ENCODE peak calls at places on chromosomes 16 and 17, in nine cellular contexts. One of them, this sample, is unnamed.

GRCh38 chr17:75334723-75335122 is 45.5 kb upstream of the SLC25A19 start:
- DNase-seq in GM12878: no peak
- DNase-seq in GM12892: no peak
- DNase-seq in HCT116: no peak
- DNase-seq in GM12891: no peak
- DNase-seq in stomach: no peak
- DNase-seq in Panc1: no peak
- DNase-seq in breast epithelium: no peak
- DNase-seq in SK-N-SH: no peak
- DNase-seq in this sample: no peak

GRCh38 chr17:57708401-57708800 is 36.7 kb downstream of the CCDC182 start:
- DNase-seq in GM12891: no peak
- DNase-seq in SK-N-SH: no peak
- DNase-seq in GM12878: no peak
- DNase-seq in Panc1: no peak
- DNase-seq in GM12892: no peak
- DNase-seq in HCT116: no peak
- DNase-seq in stomach: no peak
- DNase-seq in breast epithelium: no peak
- DNase-seq in this sample: no peak

GRCh38 chr17:47741109-47741792 is 8.2 kb downstream of the TBX21 start:
- DNase-seq in GM12878: no peak
- DNase-seq in GM12892: no peak
- DNase-seq in GM12891: no peak
- DNase-seq in Panc1: no peak
- DNase-seq in HCT116: no peak
- DNase-seq in SK-N-SH: no peak
- DNase-seq in breast epithelium: peak
- DNase-seq in stomach: peak
- DNase-seq in this sample: no peak

GRCh38 chr17:69812240-69812837 is 262.7 kb upstream of the KCNJ16 start:
- DNase-seq in breast epithelium: no peak
- DNase-seq in GM12892: no peak
- DNase-seq in SK-N-SH: no peak
- DNase-seq in Panc1: no peak
- DNase-seq in stomach: no peak
- DNase-seq in HCT116: no peak
- DNase-seq in GM12891: no peak
- DNase-seq in GM12878: no peak
- DNase-seq in this sample: no peak

GRCh38 chr17:35238817-35239216 is 4.1 kb upstream of the SLFN5 start:
- DNase-seq in breast epithelium: no peak
- DNase-seq in SK-N-SH: no peak
- DNase-seq in GM12878: no peak
- DNase-seq in HCT116: no peak
- DNase-seq in GM12891: no peak
- DNase-seq in GM12892: no peak
- DNase-seq in Panc1: no peak
- DNase-seq in stomach: no peak
- DNase-seq in this sample: no peak

GRCh38 chr17:58960068-58960467 is 146.6 kb downstream of the TRIM37 start:
- DNase-seq in SK-N-SH: no peak
- DNase-seq in stomach: no peak
- DNase-seq in breast epithelium: no peak
- DNase-seq in GM12891: no peak
- DNase-seq in GM12892: no peak
- DNase-seq in GM12878: no peak
- DNase-seq in Panc1: no peak
- DNase-seq in HCT116: peak
- DNase-seq in this sample: peak

GRCh38 chr17:63998050-63998720 is at the start of gene PRR29:
- DNase-seq in GM12892: peak
- DNase-seq in stomach: peak
- DNase-seq in GM12891: peak
- DNase-seq in HCT116: no peak
- DNase-seq in breast epithelium: no peak
- DNase-seq in Panc1: no peak
- DNase-seq in GM12878: no peak
- DNase-seq in SK-N-SH: peak
- DNase-seq in this sample: peak

GRCh38 chr16:63998-64913 is 8.2 kb downstream of the RHBDF1 start:
- DNase-seq in breast epithelium: peak
- DNase-seq in SK-N-SH: no peak
- DNase-seq in stomach: peak
- DNase-seq in GM12878: no peak
- DNase-seq in GM12891: no peak
- DNase-seq in HCT116: no peak
- DNase-seq in GM12892: no peak
- DNase-seq in Panc1: no peak
- DNase-seq in this sample: no peak

GRCh38 chr16:50305441-50306061 is 39.2 kb downstream of the ADCY7 start:
- DNase-seq in GM12878: no peak
- DNase-seq in breast epithelium: no peak
- DNase-seq in Panc1: no peak
- DNase-seq in GM12892: peak
- DNase-seq in HCT116: no peak
- DNase-seq in stomach: no peak
- DNase-seq in SK-N-SH: peak
- DNase-seq in GM12891: peak
- DNase-seq in this sample: no peak

GRCh38 chr17:37744961-37745800 is at the start of gene HNF1B:
- DNase-seq in GM12878: no peak
- DNase-seq in Panc1: no peak
- DNase-seq in stomach: peak
- DNase-seq in breast epithelium: no peak
- DNase-seq in SK-N-SH: no peak
- DNase-seq in GM12891: peak
- DNase-seq in GM12892: peak
- DNase-seq in HCT116: no peak
- DNase-seq in this sample: peak

GRCh38 chr17:53719229-53719628 is 103.5 kb upstream of the KIF2B start:
- DNase-seq in GM12878: no peak
- DNase-seq in stomach: no peak
- DNase-seq in HCT116: no peak
- DNase-seq in Panc1: no peak
- DNase-seq in GM12892: no peak
- DNase-seq in GM12891: no peak
- DNase-seq in breast epithelium: no peak
- DNase-seq in SK-N-SH: peak
- DNase-seq in this sample: no peak

GRCh38 chr17:27565874-27566672 is 64.9 kb upstream of the LGALS9 start:
- DNase-seq in GM12878: no peak
- DNase-seq in GM12891: no peak
- DNase-seq in breast epithelium: no peak
- DNase-seq in stomach: no peak
- DNase-seq in SK-N-SH: no peak
- DNase-seq in GM12892: no peak
- DNase-seq in HCT116: no peak
- DNase-seq in Panc1: no peak
- DNase-seq in this sample: no peak

GRCh38 chr17:48238933-48239602 is 131.5 kb downstream of the SNX11 start:
- DNase-seq in GM12878: no peak
- DNase-seq in GM12892: no peak
- DNase-seq in stomach: no peak
- DNase-seq in HCT116: no peak
- DNase-seq in Panc1: no peak
- DNase-seq in breast epithelium: no peak
- DNase-seq in SK-N-SH: no peak
- DNase-seq in GM12891: no peak
- DNase-seq in this sample: no peak

GRCh38 chr17:80105762-80106161 is 4.4 kb downstream of the GAA start:
- DNase-seq in GM12891: no peak
- DNase-seq in stomach: peak
- DNase-seq in GM12892: no peak
- DNase-seq in breast epithelium: no peak
- DNase-seq in GM12878: no peak
- DNase-seq in SK-N-SH: peak
- DNase-seq in HCT116: no peak
- DNase-seq in Panc1: no peak
- DNase-seq in this sample: no peak

GRCh38 chr16:31354394-31355291 is at the start of gene ITGAX:
- DNase-seq in GM12891: peak
- DNase-seq in breast epithelium: no peak
- DNase-seq in GM12892: peak
- DNase-seq in Panc1: no peak
- DNase-seq in GM12878: peak
- DNase-seq in stomach: peak
- DNase-seq in HCT116: no peak
- DNase-seq in SK-N-SH: peak
- DNase-seq in this sample: no peak

GRCh38 chr17:57530508-57530907 is 214.6 kb downstream of the CCDC182 start:
- DNase-seq in HCT116: no peak
- DNase-seq in SK-N-SH: no peak
- DNase-seq in breast epithelium: no peak
- DNase-seq in GM12878: no peak
- DNase-seq in Panc1: no peak
- DNase-seq in GM12892: no peak
- DNase-seq in GM12891: no peak
- DNase-seq in stomach: no peak
- DNase-seq in this sample: no peak

DNA sequence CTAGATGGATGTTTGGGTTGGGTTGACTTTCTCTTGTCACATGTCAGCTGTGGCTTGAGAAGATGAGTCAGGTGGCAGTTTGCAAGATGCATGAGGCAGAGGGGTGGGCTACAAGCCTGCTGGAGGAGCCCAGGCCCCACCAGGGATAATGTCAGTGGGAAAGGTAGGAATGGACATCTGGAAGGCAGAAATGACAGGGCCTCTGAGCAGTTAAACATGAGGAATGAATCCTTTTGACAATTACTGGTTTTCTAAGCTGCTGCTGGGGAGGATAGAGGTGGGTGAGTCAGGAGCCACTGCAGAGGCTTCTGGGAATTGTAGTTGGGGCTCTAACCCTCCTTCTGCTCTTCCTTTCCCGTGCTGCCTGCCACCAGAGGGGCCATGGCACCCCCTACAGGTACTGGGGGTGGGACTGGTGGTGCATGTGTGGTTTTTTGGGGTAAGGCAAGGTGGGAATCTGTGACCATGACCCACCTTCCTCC is 15.7 kb downstream of the SLC52A1 start:
- DNase-seq in SK-N-SH: peak
- DNase-seq in GM12892: peak
- DNase-seq in HCT116: no peak
- DNase-seq in GM12891: peak
- DNase-seq in GM12878: no peak
- DNase-seq in stomach: no peak
- DNase-seq in Panc1: no peak
- DNase-seq in breast epithelium: no peak
- DNase-seq in this sample: no peak
- TF ChIP-seq POLR2AphosphoS5 in SK-N-SH: no peak
- TF ChIP-seq POLR2AphosphoS5 in GM12892: no peak
- TF ChIP-seq POLR2AphosphoS5 in HCT116: no peak
- TF ChIP-seq POLR2AphosphoS5 in GM12891: no peak
- TF ChIP-seq POLR2AphosphoS5 in GM12878: no peak
- TF ChIP-seq POLR2AphosphoS5 in stomach: no peak
- TF ChIP-seq POLR2AphosphoS5 in Panc1: no peak
- TF ChIP-seq POLR2AphosphoS5 in breast epithelium: no peak
- TF ChIP-seq POLR2AphosphoS5 in this sample: no peak

GRCh38 chr17:42519546-42520444 is 16.2 kb upstream of the NAGLU start:
- DNase-seq in GM12891: no peak
- DNase-seq in Panc1: peak
- DNase-seq in HCT116: peak
- DNase-seq in breast epithelium: peak
- DNase-seq in GM12892: no peak
- DNase-seq in GM12878: no peak
- DNase-seq in SK-N-SH: no peak
- DNase-seq in stomach: peak
- DNase-seq in this sample: peak

GRCh38 chr17:42514867-42515266 is 21.2 kb upstream of the NAGLU start:
- DNase-seq in HCT116: no peak
- DNase-seq in stomach: no peak
- DNase-seq in GM12892: no peak
- DNase-seq in GM12878: no peak
- DNase-seq in Panc1: no peak
- DNase-seq in SK-N-SH: no peak
- DNase-seq in breast epithelium: no peak
- DNase-seq in GM12891: no peak
- DNase-seq in this sample: no peak

GRCh38 chr17:42518046-42518754 is 17.8 kb upstream of the NAGLU start:
- DNase-seq in SK-N-SH: no peak
- DNase-seq in stomach: peak
- DNase-seq in GM12878: no peak
- DNase-seq in GM12891: no peak
- DNase-seq in GM12892: no peak
- DNase-seq in HCT116: peak
- DNase-seq in breast epithelium: peak
- DNase-seq in Panc1: peak
- DNase-seq in this sample: peak

GRCh38 chr17:42518755-42519545 is 17.1 kb upstream of the NAGLU start:
- DNase-seq in GM12892: no peak
- DNase-seq in stomach: peak
- DNase-seq in HCT116: no peak
- DNase-seq in GM12878: no peak
- DNase-seq in SK-N-SH: no peak
- DNase-seq in breast epithelium: no peak
- DNase-seq in GM12891: no peak
- DNase-seq in Panc1: no peak
- DNase-seq in this sample: no peak

DNA sequence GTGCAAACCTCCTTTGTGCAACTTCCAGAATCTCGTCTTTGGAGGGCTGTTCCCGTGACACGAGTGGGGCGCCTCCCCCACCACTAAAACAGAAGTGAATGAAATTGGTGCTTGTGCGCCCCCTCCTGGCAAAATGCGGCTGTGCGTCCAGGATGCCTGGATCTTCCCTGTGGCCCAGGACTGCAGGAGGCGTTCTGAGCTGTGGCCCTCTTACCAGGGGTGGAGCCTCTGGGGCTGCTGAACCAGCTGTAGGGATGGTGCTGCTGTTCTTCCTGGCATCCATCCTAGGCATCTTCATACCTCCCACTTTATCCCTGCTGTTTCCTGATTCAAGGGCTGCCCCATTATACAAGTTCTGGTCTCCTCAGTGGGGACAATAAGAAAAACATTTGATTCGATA is 18.5 kb upstream of the NAGLU start:
- DNase-seq in SK-N-SH: peak
- DNase-seq in GM12891: peak
- DNase-seq in Panc1: no peak
- DNase-seq in GM12892: peak
- DNase-seq in GM12878: no peak
- DNase-seq in breast epithelium: peak
- DNase-seq in HCT116: peak
- DNase-seq in stomach: peak
- DNase-seq in this sample: peak
- TF ChIP-seq POLR2AphosphoS5 in SK-N-SH: no peak
- TF ChIP-seq POLR2AphosphoS5 in GM12891: no peak
- TF ChIP-seq POLR2AphosphoS5 in Panc1: no peak
- TF ChIP-seq POLR2AphosphoS5 in GM12892: no peak
- TF ChIP-seq POLR2AphosphoS5 in GM12878: no peak
- TF ChIP-seq POLR2AphosphoS5 in breast epithelium: peak
- TF ChIP-seq POLR2AphosphoS5 in HCT116: no peak
- TF ChIP-seq POLR2AphosphoS5 in stomach: peak
- TF ChIP-seq POLR2AphosphoS5 in this sample: peak

GRCh38 chr17:78174870-78175642 is 6.7 kb downstream of the SYNGR2 start:
- DNase-seq in stomach: peak
- DNase-seq in GM12892: no peak
- DNase-seq in GM12878: no peak
- DNase-seq in Panc1: no peak
- DNase-seq in GM12891: no peak
- DNase-seq in HCT116: no peak
- DNase-seq in breast epithelium: peak
- DNase-seq in SK-N-SH: no peak
- DNase-seq in this sample: no peak
- TF ChIP-seq POLR2AphosphoS5 in stomach: no peak
- TF ChIP-seq POLR2AphosphoS5 in GM12892: no peak
- TF ChIP-seq POLR2AphosphoS5 in GM12878: peak
- TF ChIP-seq POLR2AphosphoS5 in Panc1: no peak
- TF ChIP-seq POLR2AphosphoS5 in GM12891: peak
- TF ChIP-seq POLR2AphosphoS5 in HCT116: peak
- TF ChIP-seq POLR2AphosphoS5 in breast epithelium: no peak
- TF ChIP-seq POLR2AphosphoS5 in SK-N-SH: no peak
- TF ChIP-seq POLR2AphosphoS5 in this sample: no peak

GRCh38 chr16:86505899-86506864 is 4.1 kb upstream of the FOXF1 start:
- DNase-seq in Panc1: no peak
- DNase-seq in stomach: no peak
- DNase-seq in GM12878: no peak
- DNase-seq in GM12891: no peak
- DNase-seq in GM12892: no peak
- DNase-seq in breast epithelium: no peak
- DNase-seq in SK-N-SH: no peak
- DNase-seq in HCT116: no peak
- DNase-seq in this sample: no peak
- TF ChIP-seq POLR2AphosphoS5 in Panc1: no peak
- TF ChIP-seq POLR2AphosphoS5 in stomach: no peak
- TF ChIP-seq POLR2AphosphoS5 in GM12878: no peak
- TF ChIP-seq POLR2AphosphoS5 in GM12891: no peak
- TF ChIP-seq POLR2AphosphoS5 in GM12892: no peak
- TF ChIP-seq POLR2AphosphoS5 in breast epithelium: no peak
- TF ChIP-seq POLR2AphosphoS5 in SK-N-SH: no peak
- TF ChIP-seq POLR2AphosphoS5 in HCT116: no peak
- TF ChIP-seq POLR2AphosphoS5 in this sample: no peak

This sample was measured in prostate gland.